ENCODE peak calls at places on chromosome 4, in six cellular contexts. One of them, this sample, is unnamed.

GRCh38 chr4:46329118-46329976 is 60.6 kb downstream of the GABRA2 start:
- DNase-seq in choroid plexus epithelial cell: peak
- DNase-seq in endodermal cell: peak
- DNase-seq in epithelial cell of esophagus: peak
- DNase-seq in heart right ventricle: no peak
- DNase-seq in psoas muscle: no peak
- DNase-seq in this sample: no peak

GRCh38 chr4:83691998-83692397 is 156.1 kb downstream of the GPAT3 start:
- DNase-seq in choroid plexus epithelial cell: no peak
- DNase-seq in endodermal cell: no peak
- DNase-seq in epithelial cell of esophagus: peak
- DNase-seq in heart right ventricle: no peak
- DNase-seq in psoas muscle: no peak
- DNase-seq in this sample: no peak

GRCh38 chr4:134189480-134189879 is 12.1 kb downstream of the PABPC4L start:
- DNase-seq in choroid plexus epithelial cell: no peak
- DNase-seq in endodermal cell: no peak
- DNase-seq in epithelial cell of esophagus: no peak
- DNase-seq in heart right ventricle: no peak
- DNase-seq in psoas muscle: no peak
- DNase-seq in this sample: no peak

GRCh38 chr4:113339430-113339813 is 290.0 kb downstream of the ANK2 start:
- DNase-seq in choroid plexus epithelial cell: peak
- DNase-seq in endodermal cell: no peak
- DNase-seq in epithelial cell of esophagus: no peak
- DNase-seq in heart right ventricle: no peak
- DNase-seq in psoas muscle: no peak
- DNase-seq in this sample: no peak

GRCh38 chr4:105197777-105198176 is 51.1 kb downstream of the TET2 start:
- DNase-seq in choroid plexus epithelial cell: peak
- DNase-seq in endodermal cell: no peak
- DNase-seq in epithelial cell of esophagus: peak
- DNase-seq in heart right ventricle: no peak
- DNase-seq in psoas muscle: no peak
- DNase-seq in this sample: no peak

GRCh38 chr4:138181288-138181687 is 60.9 kb downstream of the SLC7A11 start:
- DNase-seq in choroid plexus epithelial cell: peak
- DNase-seq in endodermal cell: no peak
- DNase-seq in epithelial cell of esophagus: no peak
- DNase-seq in heart right ventricle: no peak
- DNase-seq in psoas muscle: no peak
- DNase-seq in this sample: no peak

GRCh38 chr4:184409911-184410692 is 64.2 kb downstream of the IRF2 start:
- DNase-seq in choroid plexus epithelial cell: no peak
- DNase-seq in endodermal cell: no peak
- DNase-seq in epithelial cell of esophagus: no peak
- DNase-seq in heart right ventricle: no peak
- DNase-seq in psoas muscle: no peak
- DNase-seq in this sample: no peak

GRCh38 chr4:81215936-81216335 is 914 bp upstream of the PRKG2 start:
- DNase-seq in choroid plexus epithelial cell: peak
- DNase-seq in endodermal cell: no peak
- DNase-seq in epithelial cell of esophagus: no peak
- DNase-seq in heart right ventricle: no peak
- DNase-seq in psoas muscle: no peak
- DNase-seq in this sample: no peak

GRCh38 chr4:138555584-138555983 is 313.4 kb upstream of the SLC7A11 start:
- DNase-seq in choroid plexus epithelial cell: peak
- DNase-seq in endodermal cell: peak
- DNase-seq in epithelial cell of esophagus: peak
- DNase-seq in heart right ventricle: no peak
- DNase-seq in psoas muscle: no peak
- DNase-seq in this sample: no peak

GRCh38 chr4:80831383-80832361 is 198.8 kb upstream of the BMP3 start:
- DNase-seq in choroid plexus epithelial cell: no peak
- DNase-seq in endodermal cell: no peak
- DNase-seq in epithelial cell of esophagus: peak
- DNase-seq in heart right ventricle: no peak
- DNase-seq in psoas muscle: no peak
- DNase-seq in this sample: peak

GRCh38 chr4:25095756-25096552 is 64.3 kb downstream of the SEPSECS start:
- DNase-seq in choroid plexus epithelial cell: no peak
- DNase-seq in endodermal cell: peak
- DNase-seq in epithelial cell of esophagus: no peak
- DNase-seq in heart right ventricle: peak
- DNase-seq in psoas muscle: no peak
- DNase-seq in this sample: no peak

GRCh38 chr4:142379277-142380051 is 466.6 kb downstream of the INPP4B start:
- DNase-seq in choroid plexus epithelial cell: peak
- DNase-seq in endodermal cell: peak
- DNase-seq in epithelial cell of esophagus: peak
- DNase-seq in heart right ventricle: no peak
- DNase-seq in psoas muscle: no peak
- DNase-seq in this sample: peak

GRCh38 chr4:95505149-95505548 is 43.6 kb downstream of the UNC5C start:
- DNase-seq in choroid plexus epithelial cell: peak
- DNase-seq in endodermal cell: no peak
- DNase-seq in epithelial cell of esophagus: no peak
- DNase-seq in heart right ventricle: no peak
- DNase-seq in psoas muscle: no peak
- DNase-seq in this sample: no peak

GRCh38 chr4:89898304-89898716 is 3.7 kb downstream of the MMRN1 start:
- DNase-seq in choroid plexus epithelial cell: no peak
- DNase-seq in endodermal cell: peak
- DNase-seq in epithelial cell of esophagus: no peak
- DNase-seq in heart right ventricle: no peak
- DNase-seq in psoas muscle: no peak
- DNase-seq in this sample: no peak

GRCh38 chr4:35689866-35690265 is 554.4 kb downstream of the ARAP2 start:
- DNase-seq in choroid plexus epithelial cell: no peak
- DNase-seq in endodermal cell: no peak
- DNase-seq in epithelial cell of esophagus: no peak
- DNase-seq in heart right ventricle: no peak
- DNase-seq in psoas muscle: no peak
- DNase-seq in this sample: no peak

GRCh38 chr4:39698424-39699009 is 581 bp downstream of the UBE2K start:
- DNase-seq in choroid plexus epithelial cell: peak
- DNase-seq in endodermal cell: peak
- DNase-seq in epithelial cell of esophagus: peak
- DNase-seq in heart right ventricle: peak
- DNase-seq in psoas muscle: peak
- DNase-seq in this sample: no peak

GRCh38 chr4:185210102-185210981 is 944 bp downstream of the SNX25 start:
- DNase-seq in choroid plexus epithelial cell: peak
- DNase-seq in endodermal cell: peak
- DNase-seq in epithelial cell of esophagus: peak
- DNase-seq in heart right ventricle: peak
- DNase-seq in psoas muscle: peak
- DNase-seq in this sample: no peak

GRCh38 chr4:125115476-125115875 is 199.3 kb upstream of the FAT4 start:
- DNase-seq in choroid plexus epithelial cell: peak
- DNase-seq in endodermal cell: no peak
- DNase-seq in epithelial cell of esophagus: no peak
- DNase-seq in heart right ventricle: no peak
- DNase-seq in psoas muscle: no peak
- DNase-seq in this sample: no peak

GRCh38 chr4:42600578-42600977 is 56.3 kb downstream of the ATP8A1 start:
- DNase-seq in choroid plexus epithelial cell: no peak
- DNase-seq in endodermal cell: no peak
- DNase-seq in epithelial cell of esophagus: no peak
- DNase-seq in heart right ventricle: no peak
- DNase-seq in psoas muscle: no peak
- DNase-seq in this sample: no peak

GRCh38 chr4:73086095-73086869 is 16.8 kb upstream of the COX18 start:
- DNase-seq in choroid plexus epithelial cell: peak
- DNase-seq in endodermal cell: no peak
- DNase-seq in epithelial cell of esophagus: no peak
- DNase-seq in heart right ventricle: no peak
- DNase-seq in psoas muscle: no peak
- DNase-seq in this sample: no peak

GRCh38 chr4:125313497-125313896 is 1.3 kb upstream of the FAT4 start:
- DNase-seq in choroid plexus epithelial cell: peak
- DNase-seq in endodermal cell: peak
- DNase-seq in epithelial cell of esophagus: peak
- DNase-seq in heart right ventricle: no peak
- DNase-seq in psoas muscle: no peak
- DNase-seq in this sample: peak

GRCh38 chr4:78242071-78242470 is 184.9 kb downstream of the FRAS1 start:
- DNase-seq in choroid plexus epithelial cell: peak
- DNase-seq in endodermal cell: no peak
- DNase-seq in epithelial cell of esophagus: peak
- DNase-seq in heart right ventricle: no peak
- DNase-seq in psoas muscle: no peak
- DNase-seq in this sample: no peak

GRCh38 chr4:173990126-173990878 is 293.2 kb downstream of the FBXO8 start:
- DNase-seq in choroid plexus epithelial cell: peak
- DNase-seq in endodermal cell: peak
- DNase-seq in epithelial cell of esophagus: peak
- DNase-seq in heart right ventricle: no peak
- DNase-seq in psoas muscle: no peak
- DNase-seq in this sample: peak

GRCh38 chr4:87677731-87678130 is 27.7 kb downstream of the DMP1 start:
- DNase-seq in choroid plexus epithelial cell: peak
- DNase-seq in endodermal cell: no peak
- DNase-seq in epithelial cell of esophagus: no peak
- DNase-seq in heart right ventricle: peak
- DNase-seq in psoas muscle: peak
- DNase-seq in this sample: no peak

GRCh38 chr4:105895324-105895608 is at the start of gene NPNT:
- DNase-seq in choroid plexus epithelial cell: no peak
- DNase-seq in endodermal cell: peak
- DNase-seq in epithelial cell of esophagus: no peak
- DNase-seq in heart right ventricle: peak
- DNase-seq in psoas muscle: no peak
- DNase-seq in this sample: no peak

GRCh38 chr4:39528056-39528465 is 822 bp upstream of the UGDH start:
- DNase-seq in choroid plexus epithelial cell: no peak
- DNase-seq in endodermal cell: no peak
- DNase-seq in epithelial cell of esophagus: no peak
- DNase-seq in heart right ventricle: no peak
- DNase-seq in psoas muscle: no peak
- DNase-seq in this sample: no peak

GRCh38 chr4:12723849-12724447 is 760.2 kb downstream of the RAB28 start:
- DNase-seq in choroid plexus epithelial cell: peak
- DNase-seq in endodermal cell: peak
- DNase-seq in epithelial cell of esophagus: peak
- DNase-seq in heart right ventricle: no peak
- DNase-seq in psoas muscle: no peak
- DNase-seq in this sample: no peak

DNA sequence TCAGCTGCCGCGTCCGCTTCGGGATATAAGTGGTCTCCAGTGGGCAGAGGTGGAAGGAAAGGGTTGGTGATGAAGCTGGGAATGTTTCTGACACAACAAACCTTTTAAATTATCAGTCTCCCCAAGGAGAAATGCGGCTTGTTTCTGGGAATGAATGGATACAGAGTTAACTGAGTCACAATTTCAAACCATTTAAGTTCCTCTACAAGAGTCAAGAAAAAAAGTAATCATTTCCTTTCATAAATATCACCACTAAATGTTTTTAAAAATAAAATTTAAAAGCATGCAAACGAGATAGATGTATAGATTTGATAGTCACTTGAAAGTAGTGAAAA is 1.4 kb downstream of the GASK1B start:
- DNase-seq in choroid plexus epithelial cell: no peak
- DNase-seq in endodermal cell: no peak
- DNase-seq in epithelial cell of esophagus: no peak
- DNase-seq in heart right ventricle: no peak
- DNase-seq in psoas muscle: no peak
- DNase-seq in this sample: no peak
- H3K4me3 ChIP-seq in choroid plexus epithelial cell: peak
- H3K4me3 ChIP-seq in endodermal cell: no peak
- H3K4me3 ChIP-seq in epithelial cell of esophagus: peak
- H3K4me3 ChIP-seq in heart right ventricle: peak
- H3K4me3 ChIP-seq in psoas muscle: peak
- H3K4me3 ChIP-seq in this sample: no peak

DNA sequence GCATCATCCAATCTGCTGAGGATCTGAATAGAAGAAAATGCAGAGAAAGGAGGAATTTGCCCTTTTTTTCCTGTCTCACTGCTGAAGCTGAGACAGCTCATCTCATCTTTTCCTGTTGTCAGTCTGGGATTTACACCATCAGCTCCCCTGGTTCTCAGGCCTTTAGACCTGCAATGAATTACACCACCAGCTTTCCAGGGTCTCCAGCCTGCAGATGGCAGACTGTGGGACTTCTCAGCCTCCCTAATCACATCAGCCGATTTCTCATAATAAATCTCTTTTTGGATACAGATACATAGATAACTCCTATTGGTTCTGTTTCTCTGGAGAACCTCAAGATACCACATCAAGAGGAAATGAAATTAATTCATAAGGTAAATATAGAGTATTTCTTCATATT is 134.6 kb upstream of the MAB21L2 start:
- DNase-seq in choroid plexus epithelial cell: no peak
- DNase-seq in endodermal cell: peak
- DNase-seq in epithelial cell of esophagus: no peak
- DNase-seq in heart right ventricle: no peak
- DNase-seq in psoas muscle: no peak
- DNase-seq in this sample: no peak
- TF ChIP-seq CTCF in choroid plexus epithelial cell: no peak
- TF ChIP-seq CTCF in endodermal cell: peak
- TF ChIP-seq CTCF in epithelial cell of esophagus: no peak
- TF ChIP-seq CTCF in heart right ventricle: no peak
- TF ChIP-seq CTCF in psoas muscle: no peak
- TF ChIP-seq CTCF in this sample: no peak

DNA sequence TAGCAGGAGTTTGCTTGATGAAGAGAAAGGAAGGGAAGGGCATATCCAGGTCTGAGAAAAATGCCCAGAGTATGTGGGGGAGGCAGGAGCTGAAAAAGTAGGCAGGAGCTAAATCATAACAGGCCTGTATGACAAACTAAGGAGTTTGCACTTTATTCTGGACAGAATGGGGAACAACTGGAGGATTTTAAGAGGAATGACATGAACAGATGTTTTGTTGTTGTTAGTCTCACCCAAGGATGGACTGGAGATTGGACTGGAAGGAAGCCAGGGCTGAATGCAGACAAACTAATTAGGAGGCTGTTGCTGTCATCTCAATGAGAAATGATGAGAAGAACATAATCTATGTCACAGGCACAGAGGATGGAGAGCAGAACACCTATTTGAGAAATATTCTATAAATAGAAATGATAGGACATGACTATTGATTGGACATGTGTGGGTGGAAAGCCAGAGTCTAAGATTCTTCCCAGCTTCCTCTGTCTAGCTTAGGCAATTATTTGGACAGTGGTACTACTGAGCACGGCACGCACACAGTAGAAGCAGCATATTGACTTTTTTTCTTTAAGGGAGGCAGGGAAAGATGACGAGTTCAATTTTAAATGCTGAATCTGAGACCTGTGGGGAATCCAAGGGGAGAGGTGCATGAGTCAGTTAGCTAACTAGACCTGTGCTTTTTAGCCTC is 1.1 kb upstream of the USO1 start:
- DNase-seq in choroid plexus epithelial cell: peak
- DNase-seq in endodermal cell: no peak
- DNase-seq in epithelial cell of esophagus: peak
- DNase-seq in heart right ventricle: no peak
- DNase-seq in psoas muscle: no peak
- DNase-seq in this sample: no peak
- H3K4me3 ChIP-seq in choroid plexus epithelial cell: peak
- H3K4me3 ChIP-seq in endodermal cell: peak
- H3K4me3 ChIP-seq in epithelial cell of esophagus: peak
- H3K4me3 ChIP-seq in heart right ventricle: peak
- H3K4me3 ChIP-seq in psoas muscle: peak
- H3K4me3 ChIP-seq in this sample: peak

GRCh38 chr4:21512351-21512750 is 436.2 kb downstream of the KCNIP4 start:
- DNase-seq in choroid plexus epithelial cell: peak
- DNase-seq in endodermal cell: no peak
- DNase-seq in epithelial cell of esophagus: peak
- DNase-seq in heart right ventricle: no peak
- DNase-seq in psoas muscle: no peak
- DNase-seq in this sample: no peak

GRCh38 chr4:21507439-21507838 is 441.1 kb downstream of the KCNIP4 start:
- DNase-seq in choroid plexus epithelial cell: peak
- DNase-seq in endodermal cell: peak
- DNase-seq in epithelial cell of esophagus: peak
- DNase-seq in heart right ventricle: no peak
- DNase-seq in psoas muscle: no peak
- DNase-seq in this sample: no peak
- TF ChIP-seq CTCF in choroid plexus epithelial cell: peak
- TF ChIP-seq CTCF in endodermal cell: peak
- TF ChIP-seq CTCF in epithelial cell of esophagus: peak
- TF ChIP-seq CTCF in heart right ventricle: no peak
- TF ChIP-seq CTCF in psoas muscle: no peak
- TF ChIP-seq CTCF in this sample: no peak

This sample was measured in AG04449.